ENCODE peak calls at places on chromosomes 2 and 18, in eight cellular contexts. Q is GM20000, Z is RWPE1, J is tibial nerve, E is neural progenitor cell, I is upper lobe of right lung, S is A549, V is IMR-90. G is an unnamed sample.

GRCh38 chr2:70328921-70329561 is 27.2 kb upstream of the FAM136A start:
- DNase-seq in Q (no peak), Z (peak; percentile 95), J (no peak), E (no peak), I (peak; percentile 83), S (peak; percentile 68), V (no peak), G (no peak)

GRCh38 chr18:741931-742512 is 29.6 kb upstream of the ENOSF1 start:
- DNase-seq in Q (peak; percentile 56), Z (peak; percentile 53), J (no peak), E (peak; percentile 28), I (no peak), S (peak; percentile 47), V (peak; percentile 63), G (no peak)

GRCh38 chr2:120880381-120880780 is 144.7 kb downstream of the GLI2 start:
- DNase-seq in Q (no peak), Z (no peak), J (no peak), E (no peak), I (no peak), S (no peak), V (peak; percentile 74), G (no peak)

GRCh38 chr2:237164474-237165047 is 78.9 kb downstream of the COPS8 start:
- DNase-seq in Q (no peak), Z (no peak), J (no peak), E (no peak), I (no peak), S (no peak), V (no peak), G (no peak)

GRCh38 chr2:181607629-181608627 is 49.0 kb downstream of the CERKL start:
- DNase-seq in Q (peak; percentile 11), Z (no peak), J (no peak), E (no peak), I (no peak), S (no peak), V (no peak), G (no peak)

GRCh38 chr2:127619901-127620705 is 25.9 kb upstream of the GPR17 start:
- DNase-seq in Q (peak; percentile 68), Z (no peak), J (peak; percentile 5), E (no peak), I (peak; percentile 52), S (no peak), V (no peak), G (peak; percentile 63)

GRCh38 chr2:17547737-17548136 is 7.2 kb downstream of the VSNL1 start:
- DNase-seq in Q (no peak), Z (no peak), J (no peak), E (no peak), I (no peak), S (no peak), V (no peak), G (no peak)

GRCh38 chr2:12059616-12060441 is 313.4 kb downstream of the LPIN1 start:
- DNase-seq in Q (no peak), Z (peak; percentile 25), J (no peak), E (no peak), I (no peak), S (no peak), V (peak; percentile 57), G (no peak)

GRCh38 chr18:41818381-41819355 is 136.4 kb upstream of the PIK3C3 start:
- DNase-seq in Q (no peak), Z (no peak), J (no peak), E (no peak), I (no peak), S (no peak), V (no peak), G (no peak)

GRCh38 chr18:59052965-59053960 is 86.4 kb upstream of the SEC11C start:
- DNase-seq in Q (no peak), Z (no peak), J (no peak), E (no peak), I (no peak), S (no peak), V (no peak), G (no peak)

GRCh38 chr2:208256192-208256782 is 1.4 kb upstream of the IDH1 start:
- DNase-seq in Q (peak; percentile 25), Z (no peak), J (no peak), E (peak; percentile 26), I (no peak), S (peak; percentile 29), V (no peak), G (no peak)
- TF ChIP-seq CTCF in Q (no peak), Z (no peak), J (no peak), E (peak; percentile 47), I (no peak), S (peak; percentile 32), V (no peak), G (no peak)

DNA sequence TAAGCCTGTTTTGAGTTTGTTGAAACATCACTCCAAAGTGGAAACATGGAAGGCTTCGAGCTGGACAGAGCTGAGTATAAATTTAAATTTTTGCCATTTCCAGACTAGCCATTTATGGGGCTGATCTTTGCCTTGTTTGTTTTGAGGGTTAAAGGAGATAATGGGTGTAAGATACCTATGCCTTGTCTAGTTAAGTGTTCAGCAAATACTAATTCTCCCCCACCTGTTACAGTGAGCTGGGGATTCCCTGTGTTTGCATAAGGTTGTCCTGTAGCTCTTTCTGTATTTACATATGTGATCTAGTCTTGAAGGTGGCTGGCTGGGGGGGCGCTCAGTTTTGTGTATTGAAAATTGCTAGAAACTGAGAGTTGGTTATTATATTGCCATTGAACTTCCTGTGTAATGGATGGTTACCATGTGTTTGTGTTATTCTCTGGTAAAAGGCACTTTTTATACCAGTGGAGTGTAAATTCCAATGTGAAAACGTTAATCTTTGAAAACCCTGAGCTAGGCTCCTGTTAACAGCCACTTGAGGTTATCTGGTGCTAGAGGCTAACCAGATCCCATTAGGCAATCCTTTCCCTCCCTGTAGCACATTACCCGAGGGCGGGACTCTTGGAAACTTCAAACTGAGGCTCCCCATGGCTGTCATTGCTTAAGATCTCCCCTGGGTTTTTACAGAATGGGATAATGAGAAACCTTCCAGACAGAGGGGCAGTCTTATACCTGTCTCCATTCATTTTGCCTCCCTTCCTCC is 26.7 kb downstream of the TANC1 start:
- DNase-seq in Q (no peak), Z (no peak), J (no peak), E (peak; percentile 29), I (no peak), S (no peak), V (no peak), G (no peak)
- TF ChIP-seq CTCF in Q (no peak), Z (no peak), J (no peak), E (no peak), I (no peak), S (no peak), V (no peak), G (no peak)

DNA sequence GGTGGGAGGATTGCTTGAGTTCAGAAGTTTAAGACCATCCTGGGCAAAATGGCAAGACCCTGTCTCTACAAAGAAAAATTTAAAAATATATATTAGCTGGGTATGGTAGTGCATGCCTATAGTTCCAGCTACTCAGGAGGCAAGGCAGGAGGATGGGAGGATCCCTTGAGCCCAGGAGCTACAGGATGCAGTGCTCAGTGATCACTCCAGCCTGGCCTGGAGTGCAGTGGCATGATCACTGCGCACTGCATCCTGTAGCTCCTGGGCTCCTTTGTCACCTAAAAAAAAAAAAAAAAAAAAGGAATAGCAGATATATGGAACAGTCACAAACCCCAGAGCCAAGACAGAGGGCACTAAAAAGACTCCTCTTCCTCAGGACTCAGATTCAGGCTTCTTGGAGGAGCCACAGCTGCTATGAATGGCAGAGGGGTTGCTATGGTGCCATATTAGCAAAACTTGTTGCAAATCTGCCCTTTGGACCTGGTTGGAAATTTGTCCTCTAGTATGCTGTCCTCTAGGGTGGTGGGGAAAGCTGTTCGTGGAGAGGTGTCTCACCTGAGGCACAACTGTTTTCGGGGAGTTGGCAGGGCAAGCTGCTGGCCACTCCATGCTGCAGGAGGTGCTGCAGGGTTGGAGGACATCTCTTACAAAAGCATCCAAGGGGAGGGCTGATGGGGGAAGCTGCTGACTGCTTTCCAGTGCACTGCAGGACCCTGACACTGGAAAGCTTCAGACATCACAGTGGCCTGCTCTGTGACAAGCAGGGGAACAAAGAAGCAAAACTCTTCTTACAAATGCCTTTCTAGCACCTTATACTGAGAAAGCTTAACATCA is 22.7 kb downstream of the CYP20A1 start:
- DNase-seq in Q (no peak), Z (no peak), J (no peak), E (peak; percentile 4), I (no peak), S (peak; percentile 23), V (no peak), G (no peak)
- TF ChIP-seq CTCF in Q (no peak), Z (no peak), J (no peak), E (no peak), I (no peak), S (no peak), V (no peak), G (no peak)

GRCh38 chr2:65969161-65969560 is 465.8 kb upstream of the MEIS1 start:
- DNase-seq in Q (no peak), Z (no peak), J (no peak), E (no peak), I (no peak), S (no peak), V (no peak), G (no peak)

GRCh38 chr2:65974067-65974723 is 460.7 kb upstream of the MEIS1 start:
- DNase-seq in Q (no peak), Z (no peak), J (no peak), E (no peak), I (no peak), S (peak; percentile 8), V (no peak), G (no peak)
- TF ChIP-seq CTCF in Q (no peak), Z (no peak), J (no peak), E (peak; percentile 32), I (no peak), S (no peak), V (no peak), G (no peak)

DNA sequence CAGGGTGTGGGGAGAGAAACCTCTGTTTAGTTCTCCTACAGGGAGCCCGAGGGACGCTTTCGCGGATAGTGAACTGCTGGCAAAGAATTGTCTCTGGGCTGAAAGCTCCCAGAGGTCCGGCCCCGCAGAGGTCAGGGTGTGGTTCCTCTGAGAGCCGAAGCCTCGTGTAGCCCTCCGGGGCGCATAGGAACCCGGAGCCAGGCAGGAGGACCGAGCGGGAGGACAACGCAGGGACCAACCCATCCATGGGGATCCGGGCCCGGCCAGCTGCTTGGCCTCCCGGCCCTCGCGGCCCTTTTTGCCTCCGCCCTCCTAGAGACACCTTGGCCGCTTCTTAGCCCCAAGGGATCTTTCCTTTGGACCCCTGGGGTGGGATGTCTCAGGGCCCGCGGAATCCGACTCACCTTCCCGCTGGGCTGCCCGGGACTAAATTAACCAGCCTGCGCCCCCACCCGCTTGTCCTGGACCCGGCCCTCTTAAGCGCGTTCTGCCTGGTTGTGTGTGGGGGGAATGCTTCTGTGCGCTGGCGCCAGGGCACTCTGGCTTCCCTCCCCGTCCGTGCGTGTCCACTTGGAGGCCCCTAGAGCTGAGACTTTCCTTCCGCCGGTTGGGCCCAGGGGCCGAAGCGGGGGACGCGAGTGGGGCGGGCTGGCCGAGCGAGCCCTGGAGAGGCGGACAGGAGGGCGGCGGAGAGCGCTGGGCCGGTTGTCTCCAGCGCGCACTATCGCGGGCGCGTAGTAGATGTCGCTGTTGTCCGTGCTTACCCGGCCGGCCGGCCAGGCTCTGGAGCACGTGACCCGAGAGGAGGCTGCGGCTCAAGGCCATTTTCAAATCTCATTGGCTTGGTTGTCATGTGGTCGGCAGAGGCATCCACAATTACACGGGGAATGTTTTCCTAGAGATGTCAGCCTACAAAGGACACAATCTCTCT is at the start of gene HOXD10:
- DNase-seq in Q (no peak), Z (no peak), J (no peak), E (peak; percentile 65), I (no peak), S (peak; percentile 84), V (no peak), G (no peak)
- TF ChIP-seq CTCF in Q (no peak), Z (peak; percentile 67), J (peak; percentile 9), E (peak; percentile 45), I (no peak), S (no peak), V (no peak), G (no peak)